ENCODE peak calls at places on chromosomes 2 and 18, in four cellular contexts. P is amygdala; Z is MV-4-11; N is stimulated activated CD4-positive, alpha-beta T cell treated with anti-CD3 and anti-CD28 coated beads, Interleukin-4, amount 100 ng/mL, for 24 hours. U is an unnamed sample.

GRCh38 chr2:205566556-205567061 is 115.7 kb upstream of the NRP2 start:
- DNase-seq in P (no peak), Z (no peak), N (no peak), U (no peak)

GRCh38 chr18:712401-713134 is at the start of gene ENOSF1:
- DNase-seq in P (peak), Z (peak), N (peak), U (peak)

GRCh38 chr18:36640005-36640952 is 188.5 kb downstream of the TPGS2 start:
- DNase-seq in P (no peak), Z (no peak), N (no peak), U (no peak)

GRCh38 chr18:25229080-25229479 is 122.9 kb downstream of the ZNF521 start:
- DNase-seq in P (no peak), Z (no peak), N (no peak), U (no peak)

GRCh38 chr2:237941239-237941638 is 25.6 kb upstream of the UBE2F start:
- DNase-seq in P (no peak), Z (no peak), N (no peak), U (no peak)

GRCh38 chr2:164967781-164968228 is 12.5 kb upstream of the SLC38A11 start:
- DNase-seq in P (no peak), Z (no peak), N (no peak), U (no peak)

GRCh38 chr2:111168528-111168929 is 47.8 kb downstream of the BCL2L11 start:
- DNase-seq in P (no peak), Z (peak), N (peak), U (no peak)

GRCh38 chr2:234257859-234258561 is 207.5 kb downstream of the SPP2 start:
- DNase-seq in P (no peak), Z (peak), N (peak), U (no peak)